ENCODE peak calls at places on chromosomes 16 and 17, in four cellular contexts. B is NCI-H510A; Q is progenitor cell of endocrine pancreas; X is stimulated activated CD4-positive, alpha-beta T cell treated with anti-CD3 and anti-CD28 coated beads, Interleukin-4, amount 100 ng/mL, for 24 hours. M is an unnamed sample.

GRCh38 chr17:83096401-83097220 is 17.2 kb downstream of the METRNL start:
- DNase-seq in Q (no peak), X (no peak), B (peak; percentile 64), M (no peak)

GRCh38 chr17:36983618-36984017 is 34.9 kb downstream of the AATF start:
- DNase-seq in Q (no peak), X (no peak), B (no peak), M (no peak)

GRCh38 chr16:50269769-50270509 is 3.6 kb downstream of the ADCY7 start:
- DNase-seq in Q (no peak), X (no peak), B (no peak), M (no peak)

GRCh38 chr16:58020628-58021521 is 4.7 kb upstream of the MMP15 start:
- DNase-seq in B (no peak), X (peak; percentile 64), Q (peak; percentile 54), M (peak; percentile 50)

GRCh38 chr16:11121909-11122692 is 133.9 kb downstream of the SOCS1 start:
- DNase-seq in B (no peak), X (no peak), Q (no peak), M (no peak)

GRCh38 chr16:87628246-87628923 is 26.1 kb downstream of the JPH3 start:
- DNase-seq in X (no peak), B (no peak), Q (no peak), M (no peak)

GRCh38 chr17:37714897-37715296 is 30.0 kb downstream of the HNF1B start:
- DNase-seq in Q (no peak), X (no peak), B (no peak), M (no peak)

GRCh38 chr16:56984639-56985038 is 4.7 kb upstream of the NLRC5 start:
- DNase-seq in Q (no peak), X (no peak), B (no peak), M (no peak)

GRCh38 chr17:41519501-41520224 is 973 bp upstream of the KRT15 start:
- DNase-seq in Q (no peak), X (no peak), B (peak; percentile 32), M (no peak)

M was measured in HepG2.